ENCODE peak calls at places on chromosomes 7 and 10, in six cellular contexts. B, H, U, Y, F and T are unnamed samples.

GRCh38 chr7:24757799-24758275 is 573 bp upstream of the GSDME start:
- DNase-seq in B (peak), H (no peak), U (peak), Y (no peak), F (peak), T (no peak)

GRCh38 chr10:4431114-4431862 is 394.7 kb upstream of the AKR1E2 start:
- DNase-seq in B (no peak), H (no peak), U (no peak), Y (no peak), F (peak), T (no peak)

GRCh38 chr7:154591544-154591943 is 411.4 kb downstream of the PAXIP1 start:
- DNase-seq in B (no peak), H (no peak), U (no peak), Y (no peak), F (peak), T (no peak)

GRCh38 chr10:60390224-60390626 is 550 bp upstream of the ANK3 start:
- DNase-seq in B (no peak), H (no peak), U (no peak), Y (no peak), F (peak), T (no peak)

GRCh38 chr10:126191192-126191591 is 197.1 kb downstream of the ADAM12 start:
- DNase-seq in B (no peak), H (no peak), U (no peak), Y (no peak), F (no peak), T (no peak)

GRCh38 chr10:74078037-74078436 is 72.6 kb downstream of the AP3M1 start:
- DNase-seq in B (peak), H (no peak), U (no peak), Y (no peak), F (peak), T (no peak)

GRCh38 chr7:123538897-123539296 is 4.5 kb upstream of the IQUB start:
- DNase-seq in B (peak), H (no peak), U (no peak), Y (no peak), F (no peak), T (no peak)

GRCh38 chr7:137017221-137017620 is 148.8 kb downstream of the CHRM2 start:
- DNase-seq in B (peak), H (no peak), U (no peak), Y (no peak), F (no peak), T (no peak)

GRCh38 chr10:113473851-113474250 is 79.0 kb upstream of the HABP2 start:
- DNase-seq in B (peak), H (no peak), U (no peak), Y (no peak), F (peak), T (no peak)

GRCh38 chr10:48655426-48656240 is 29.0 kb upstream of the WDFY4 start:
- DNase-seq in B (peak), H (peak), U (no peak), Y (no peak), F (peak), T (peak)

GRCh38 chr10:86218842-86219241 is 147.8 kb downstream of the GRID1 start:
- DNase-seq in B (no peak), H (no peak), U (no peak), Y (no peak), F (no peak), T (peak)

GRCh38 chr10:93333278-93333978 is 148.7 kb downstream of the MYOF start:
- DNase-seq in B (peak), H (no peak), U (peak), Y (peak), F (peak), T (no peak)

GRCh38 chr7:2321020-2321419 is 6.8 kb upstream of the SNX8 start:
- DNase-seq in B (no peak), H (no peak), U (peak), Y (peak), F (peak), T (no peak)

GRCh38 chr10:103592186-103593021 is 98.9 kb downstream of the NEURL1 start:
- DNase-seq in B (peak), H (peak), U (peak), Y (peak), F (peak), T (no peak)

GRCh38 chr7:40815022-40815421 is 680.2 kb downstream of the SUGCT start:
- DNase-seq in B (no peak), H (no peak), U (no peak), Y (no peak), F (no peak), T (peak)
- H3K4me3 ChIP-seq in B (no peak), H (no peak), U (no peak), Y (no peak), F (no peak), T (no peak)

GRCh38 chr10:102241444-102242117 is at the start of gene PITX3:
- DNase-seq in B (peak), H (peak), U (peak), Y (peak), F (peak), T (peak)
- H3K9ac ChIP-seq in B (peak), H (peak), U (no peak), Y (peak), F (peak), T (no peak)

GRCh38 chr10:131909014-131909808 is 8.4 kb downstream of the PPP2R2D start:
- DNase-seq in B (peak), H (no peak), U (no peak), Y (no peak), F (no peak), T (peak)

GRCh38 chr10:131912620-131913019 is 11.8 kb downstream of the PPP2R2D start:
- DNase-seq in B (no peak), H (no peak), U (no peak), Y (no peak), F (no peak), T (no peak)

GRCh38 chr10:131909929-131910328 is 9.1 kb downstream of the PPP2R2D start:
- DNase-seq in B (no peak), H (no peak), U (no peak), Y (peak), F (no peak), T (peak)

GRCh38 chr10:131910663-131911314 is 10.0 kb downstream of the PPP2R2D start:
- DNase-seq in B (no peak), H (peak), U (no peak), Y (no peak), F (no peak), T (peak)

DNA sequence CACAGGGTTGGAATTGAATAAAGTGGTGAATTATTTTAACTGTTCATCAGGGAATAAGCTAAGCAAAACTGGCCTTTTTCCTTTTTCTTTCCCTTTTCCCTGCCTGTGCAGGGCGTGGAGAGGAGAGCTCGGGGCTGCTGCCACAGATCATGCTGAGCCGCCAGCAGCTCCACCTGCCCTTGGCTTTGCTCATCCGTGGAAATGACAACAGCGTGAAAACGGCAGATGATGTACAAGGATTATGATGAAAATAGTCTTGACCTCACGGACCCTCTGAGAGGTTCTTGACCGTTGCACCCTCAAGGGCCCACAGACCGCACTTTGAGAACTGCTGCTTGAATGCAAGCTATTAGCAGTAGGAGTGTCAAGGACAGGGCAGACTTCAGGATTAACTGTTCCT is 10.6 kb downstream of the PPP2R2D start:
- DNase-seq in B (no peak), H (no peak), U (no peak), Y (peak), F (no peak), T (peak)
- TF ChIP-seq CTCF in B (no peak), H (no peak), U (no peak), Y (no peak), F (no peak), T (no peak)

DNA sequence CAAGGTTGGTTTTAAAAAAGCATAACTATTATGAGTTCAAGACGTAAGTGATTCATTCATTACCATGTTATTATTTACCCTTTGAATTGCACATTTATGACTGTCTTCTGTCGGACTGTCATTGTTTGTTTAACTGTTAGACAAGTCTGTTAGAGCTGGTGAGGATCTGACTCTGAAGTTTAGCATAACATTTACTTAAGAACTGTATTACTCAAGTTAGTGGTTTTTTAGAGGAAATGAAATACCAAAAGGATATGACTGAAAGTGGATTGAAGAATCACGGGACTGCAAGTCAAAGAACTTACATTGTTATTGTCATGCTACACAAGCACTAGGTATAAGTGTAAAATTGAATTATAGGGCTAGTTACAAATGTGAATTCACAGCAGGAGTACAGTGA is 2.2 kb downstream of the CSGALNACT2 start:
- DNase-seq in B (peak), H (no peak), U (no peak), Y (no peak), F (peak), T (no peak)
- H3K4me3 ChIP-seq in B (peak), H (no peak), U (no peak), Y (no peak), F (no peak), T (no peak)

DNA sequence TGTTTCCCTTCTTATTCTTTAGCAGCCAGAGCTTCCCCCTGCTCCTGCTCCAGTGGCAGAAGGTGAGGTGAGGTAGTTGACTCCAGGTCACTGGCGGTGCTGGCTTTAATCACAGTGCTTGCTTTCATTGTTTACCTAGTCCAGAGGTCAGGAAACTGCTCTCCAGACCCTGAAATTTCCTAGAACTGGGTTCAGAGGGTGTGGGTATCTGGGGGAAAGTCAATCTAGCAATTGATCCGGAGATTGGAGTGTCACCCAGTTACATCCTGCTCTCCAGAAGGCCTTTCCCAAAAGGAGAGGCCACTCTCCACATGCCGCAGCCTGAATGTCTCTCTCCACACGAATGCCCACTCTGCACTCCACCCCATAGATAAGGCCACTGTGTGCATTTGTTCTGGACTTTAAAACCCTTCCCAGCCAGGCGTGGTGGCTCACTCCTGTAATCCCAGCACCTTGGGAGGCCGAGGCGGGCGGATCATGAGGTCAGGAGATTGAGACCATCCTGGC is 2.1 kb upstream of the MBL2 start:
- DNase-seq in B (no peak), H (no peak), U (no peak), Y (no peak), F (no peak), T (no peak)
- H3K9ac ChIP-seq in B (no peak), H (no peak), U (no peak), Y (no peak), F (no peak), T (no peak)

DNA sequence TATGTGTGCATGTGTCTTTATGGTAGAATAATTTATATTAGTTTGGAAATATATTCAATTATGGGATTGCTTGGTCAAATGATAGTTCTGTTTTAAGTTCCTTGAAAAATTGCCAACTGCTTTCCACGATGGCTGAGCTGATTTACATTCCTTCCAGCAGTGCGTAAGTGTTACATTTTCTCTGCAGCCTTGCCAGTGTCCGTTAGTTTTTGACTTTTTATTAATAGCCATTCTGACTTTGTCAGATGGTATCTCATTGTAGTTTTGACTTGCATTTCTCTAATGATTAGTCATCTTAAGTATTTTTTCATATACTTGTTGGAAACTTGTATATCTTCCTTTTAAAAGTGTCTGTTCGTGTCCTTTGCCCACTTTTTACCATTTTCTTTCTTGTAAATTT is 434.2 kb upstream of the POT1 start:
- DNase-seq in B (no peak), H (no peak), U (no peak), Y (no peak), F (peak), T (no peak)
- TF ChIP-seq CTCF in B (no peak), H (no peak), U (no peak), Y (no peak), F (no peak), T (no peak)

GRCh38 chr10:45580371-45580770 is 92.2 kb downstream of the ZFAND4 start:
- DNase-seq in B (no peak), H (no peak), U (no peak), Y (no peak), F (no peak), T (no peak)

GRCh38 chr10:45578384-45578946 is 94.1 kb downstream of the ZFAND4 start:
- DNase-seq in B (no peak), H (no peak), U (no peak), Y (no peak), F (no peak), T (no peak)

GRCh38 chr10:45582386-45582781 is 90.2 kb downstream of the ZFAND4 start:
- DNase-seq in B (no peak), H (no peak), U (no peak), Y (no peak), F (no peak), T (no peak)

GRCh38 chr10:45580781-45581496 is 91.6 kb downstream of the ZFAND4 start:
- DNase-seq in B (no peak), H (no peak), U (no peak), Y (peak), F (no peak), T (no peak)

GRCh38 chr10:45581497-45582385 is 90.8 kb downstream of the ZFAND4 start:
- DNase-seq in B (peak), H (no peak), U (no peak), Y (no peak), F (peak), T (no peak)
- H3K4me3 ChIP-seq in B (no peak), H (no peak), U (no peak), Y (no peak), F (no peak), T (no peak)

GRCh38 chr10:99534939-99535763 is 2.4 kb downstream of the NKX2-3 start:
- DNase-seq in B (peak), H (no peak), U (peak), Y (peak), F (no peak), T (no peak)
- H3K9ac ChIP-seq in B (no peak), H (no peak), U (no peak), Y (no peak), F (no peak), T (no peak)

GRCh38 chr10:29241925-29242324 is 46.9 kb upstream of the LYZL1 start:
- DNase-seq in B (no peak), H (no peak), U (no peak), Y (no peak), F (no peak), T (no peak)

GRCh38 chr10:29245476-29245875 is 43.4 kb upstream of the LYZL1 start:
- DNase-seq in B (no peak), H (no peak), U (no peak), Y (no peak), F (no peak), T (no peak)

GRCh38 chr10:29243061-29243460 is 45.8 kb upstream of the LYZL1 start:
- DNase-seq in B (no peak), H (no peak), U (no peak), Y (no peak), F (no peak), T (no peak)

GRCh38 chr10:29244978-29245377 is 43.9 kb upstream of the LYZL1 start:
- DNase-seq in B (no peak), H (no peak), U (no peak), Y (no peak), F (no peak), T (no peak)

DNA sequence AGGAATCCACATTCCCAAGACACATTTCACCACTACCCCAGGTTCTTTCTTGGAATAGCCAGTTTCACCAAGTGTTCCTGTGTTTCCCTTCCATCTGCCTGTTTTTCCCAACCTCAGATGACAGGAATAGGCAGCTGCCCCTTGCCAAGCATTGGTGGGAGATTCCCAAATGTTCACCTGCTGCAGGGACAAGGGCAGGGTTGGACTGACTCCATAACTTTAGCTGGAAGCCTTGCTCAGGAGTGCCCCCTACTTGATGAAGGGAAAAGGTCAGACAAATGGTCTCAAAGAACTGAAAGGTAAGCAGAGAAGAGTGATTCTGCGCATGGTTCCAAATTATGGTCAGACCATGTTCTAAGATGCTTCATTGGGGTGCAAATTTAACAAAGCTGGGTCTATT is 45.1 kb upstream of the LYZL1 start:
- DNase-seq in B (peak), H (peak), U (peak), Y (peak), F (no peak), T (no peak)
- TF ChIP-seq CTCF in B (peak), H (peak), U (peak), Y (peak), F (peak), T (no peak)